ENCODE peak calls at places on chromosomes 6 and 20, in four cellular contexts. H is K562, S is H1, B is HCT116. Z is an unnamed sample.

GRCh38 chr6:148324297-148325007 is 18.2 kb upstream of the SASH1 start:
- DNase-seq in H (no peak), S (no peak), B (no peak), Z (no peak)

GRCh38 chr6:72560721-72561593 is 60.9 kb upstream of the KCNQ5 start:
- DNase-seq in H (peak; percentile 60), S (no peak), B (no peak), Z (no peak)

GRCh38 chr6:157063176-157063934 is 260.0 kb downstream of the TMEM242 start:
- DNase-seq in H (no peak), S (no peak), B (no peak), Z (no peak)

GRCh38 chr6:16766043-16766521 is 4.8 kb upstream of the ATXN1 start:
- DNase-seq in H (no peak), S (no peak), B (peak; percentile 83), Z (no peak)

GRCh38 chr20:45257711-45258110 is 3.3 kb upstream of the SLPI start:
- DNase-seq in H (no peak), S (no peak), B (no peak), Z (no peak)

GRCh38 chr6:4355241-4355640 is 219.9 kb upstream of the ECI2 start:
- DNase-seq in H (no peak), S (no peak), B (peak; percentile 13), Z (no peak)

GRCh38 chr6:149628865-149629544 is 19.5 kb downstream of the KATNA1 start:
- DNase-seq in H (no peak), S (no peak), B (no peak), Z (no peak)

GRCh38 chr6:113599444-113599843 is 257.7 kb upstream of the MARCKS start:
- DNase-seq in H (no peak), S (no peak), B (no peak), Z (no peak)

GRCh38 chr6:15504040-15504491 is 158.8 kb downstream of the DTNBP1 start:
- DNase-seq in H (no peak), S (no peak), B (no peak), Z (no peak)

GRCh38 chr20:16018881-16019280 is 554.4 kb downstream of the KIF16B start:
- DNase-seq in H (no peak), S (no peak), B (no peak), Z (no peak)

GRCh38 chr6:135310291-135310690 is 129.2 kb downstream of the MYB start:
- DNase-seq in H (no peak), S (no peak), B (no peak), Z (no peak)

GRCh38 chr6:64714073-64714472 is 993.0 kb downstream of the EYS start:
- DNase-seq in H (no peak), S (no peak), B (no peak), Z (no peak)

GRCh38 chr6:64712606-64713005 is 994.4 kb downstream of the EYS start:
- DNase-seq in H (no peak), S (no peak), B (no peak), Z (no peak)

GRCh38 chr6:64717281-64717680 is 989.7 kb downstream of the EYS start:
- DNase-seq in H (no peak), S (no peak), B (no peak), Z (no peak)

GRCh38 chr6:64715624-64716023 is 991.4 kb downstream of the EYS start:
- DNase-seq in H (no peak), S (no peak), B (no peak), Z (no peak)

GRCh38 chr6:64713175-64713574 is 993.9 kb downstream of the EYS start:
- DNase-seq in H (no peak), S (no peak), B (no peak), Z (no peak)
- TF ChIP-seq ATF3 in H (no peak), S (no peak), B (no peak), Z (no peak)

GRCh38 chr6:43723737-43724295 is 36.2 kb upstream of the MRPS18A start:
- DNase-seq in H (peak; percentile 93), S (peak; percentile 49), B (peak; percentile 79), Z (peak; percentile 80)
- TF ChIP-seq ATF3 in H (no peak), S (no peak), B (no peak), Z (no peak)

DNA sequence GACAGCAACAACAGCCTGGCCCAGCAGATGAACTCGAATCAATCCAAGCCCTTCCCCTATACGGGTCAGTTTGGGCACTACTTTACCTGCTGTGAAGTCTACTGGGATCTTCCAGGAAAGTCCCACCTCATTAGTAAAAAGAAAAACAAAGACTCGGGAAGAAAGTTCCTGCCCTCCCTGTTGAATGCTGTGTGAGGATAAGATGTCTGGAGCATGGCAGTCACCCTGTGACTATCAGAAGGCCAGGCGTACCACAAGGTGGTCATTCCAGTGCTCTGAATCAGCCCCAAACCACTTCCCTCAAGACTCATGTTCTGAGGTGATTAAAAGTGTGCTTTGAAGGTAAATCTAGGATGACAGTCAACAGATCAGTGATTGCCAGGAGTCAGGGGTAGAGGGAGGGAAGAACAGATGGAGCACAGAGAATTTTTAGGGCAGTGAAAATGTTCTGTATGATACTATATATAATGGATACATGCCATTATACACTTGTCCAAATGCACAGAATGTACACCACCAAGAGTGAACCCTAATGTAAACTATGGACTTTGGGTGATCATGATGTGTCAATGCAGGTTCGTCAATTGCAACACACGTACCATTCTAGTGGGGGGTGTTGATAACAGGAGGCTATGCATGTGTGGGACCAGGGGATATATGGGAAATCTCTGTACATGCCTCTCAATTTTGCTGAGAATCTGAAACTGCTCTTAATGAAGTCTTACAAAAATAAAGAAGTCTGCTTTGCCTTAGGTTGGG is 14.7 kb downstream of the FKBP1A start:
- DNase-seq in H (no peak), S (no peak), B (peak; percentile 26), Z (no peak)
- TF ChIP-seq ATF3 in H (no peak), S (no peak), B (no peak), Z (no peak)

GRCh38 chr6:122361314-122361979 is 38.0 kb upstream of the HSF2 start:
- DNase-seq in H (peak; percentile 13), S (no peak), B (no peak), Z (peak; percentile 18)

GRCh38 chr6:122360809-122361208 is 38.6 kb upstream of the HSF2 start:
- DNase-seq in H (no peak), S (no peak), B (no peak), Z (no peak)

GRCh38 chr6:122364084-122364483 is 35.4 kb upstream of the HSF2 start:
- DNase-seq in H (no peak), S (no peak), B (no peak), Z (no peak)

GRCh38 chr6:122365775-122366403 is 33.6 kb upstream of the HSF2 start:
- DNase-seq in H (no peak), S (no peak), B (no peak), Z (no peak)
- TF ChIP-seq ATF3 in H (no peak), S (no peak), B (no peak), Z (no peak)

GRCh38 chr6:168122011-168122410 is 43.0 kb upstream of the FRMD1 start:
- DNase-seq in H (no peak), S (no peak), B (no peak), Z (no peak)

GRCh38 chr6:168123165-168123911 is 44.3 kb upstream of the FRMD1 start:
- DNase-seq in H (no peak), S (no peak), B (no peak), Z (no peak)

GRCh38 chr6:168124161-168124560 is 45.1 kb upstream of the FRMD1 start:
- DNase-seq in H (no peak), S (no peak), B (no peak), Z (no peak)

GRCh38 chr6:168121308-168121665 is 42.3 kb upstream of the FRMD1 start:
- DNase-seq in H (no peak), S (no peak), B (no peak), Z (no peak)

GRCh38 chr6:168122521-168122920 is 43.5 kb upstream of the FRMD1 start:
- DNase-seq in H (no peak), S (no peak), B (no peak), Z (no peak)
- TF ChIP-seq ATF3 in H (no peak), S (no peak), B (no peak), Z (no peak)